ENCODE peak calls at places on chromosome 1, in six cellular contexts. Y, R, X, S, M and V are unnamed samples.
A peak's percentile ranks its signal among the peaks of the same experiment; 100 is the strongest.

GRCh38 chr1:3352084-3352951 is 102.1 kb upstream of the ARHGEF16 start:
- DNase-seq in M (no peak), X (no peak), S (no peak), R (no peak), Y (no peak), V (no peak)

GRCh38 chr1:181185461-181185860 is 97.0 kb downstream of the IER5 start:
- DNase-seq in M (no peak), Y (no peak), R (no peak), X (no peak), S (no peak), V (no peak)

GRCh38 chr1:180155202-180155682 is 573 bp downstream of the QSOX1 start:
- DNase-seq in M (no peak), X (peak; percentile 38), R (no peak), S (no peak), Y (peak; percentile 21), V (no peak)

GRCh38 chr1:151457911-151458882 is 1.1 kb downstream of the POGZ start:
- DNase-seq in M (peak; percentile 65), R (peak; percentile 58), Y (peak; percentile 82), X (peak; percentile 71), S (peak; percentile 88), V (peak; percentile 82)

GRCh38 chr1:53341961-53342707 is 14.3 kb upstream of the LRP8 start:
- DNase-seq in Y (no peak), R (no peak), X (no peak), S (no peak), M (no peak), V (no peak)

GRCh38 chr1:145545055-145545454 is 62.7 kb upstream of the GPR89A start:
- DNase-seq in Y (no peak), M (no peak), R (no peak), X (no peak), S (no peak), V (no peak)

GRCh38 chr1:40818264-40818961 is 34.8 kb downstream of the KCNQ4 start:
- DNase-seq in Y (no peak), S (no peak), X (peak; percentile 89), M (no peak), R (peak; percentile 86), V (peak; percentile 94)

GRCh38 chr1:54763814-54764131 is 550 bp downstream of the PARS2 start:
- DNase-seq in R (no peak), S (no peak), X (no peak), M (no peak), Y (peak; percentile 40), V (peak; percentile 69)